ENCODE peak calls at places on chromosomes 2 and 18, in ten cellular contexts. One of them, this sample, is unnamed.

GRCh38 chr2:41779873-41780272 is 267.9 kb upstream of the PKDCC start:
- DNase-seq in adrenal gland: no peak
- DNase-seq in K562: no peak
- DNase-seq in IMR-90: no peak
- DNase-seq in heart left ventricle: no peak
- DNase-seq in stomach: no peak
- DNase-seq in Peyer's patch: no peak
- DNase-seq in testis: no peak
- DNase-seq in A549: no peak
- DNase-seq in breast epithelium: no peak
- DNase-seq in this sample: no peak

GRCh38 chr2:209671280-209671679 is 100.4 kb upstream of the UNC80 start:
- DNase-seq in adrenal gland: no peak
- DNase-seq in K562: no peak
- DNase-seq in IMR-90: no peak
- DNase-seq in heart left ventricle: no peak
- DNase-seq in stomach: no peak
- DNase-seq in Peyer's patch: no peak
- DNase-seq in testis: no peak
- DNase-seq in A549: no peak
- DNase-seq in breast epithelium: no peak
- DNase-seq in this sample: no peak

GRCh38 chr18:55287146-55287806 is 300.7 kb downstream of the TCF4 start:
- DNase-seq in adrenal gland: no peak
- DNase-seq in K562: no peak
- DNase-seq in IMR-90: no peak
- DNase-seq in heart left ventricle: no peak
- DNase-seq in stomach: no peak
- DNase-seq in Peyer's patch: no peak
- DNase-seq in testis: no peak
- DNase-seq in A549: no peak
- DNase-seq in breast epithelium: no peak
- DNase-seq in this sample: no peak

GRCh38 chr2:234879671-234880455 is 72.0 kb upstream of the SH3BP4 start:
- DNase-seq in adrenal gland: no peak
- DNase-seq in K562: no peak
- DNase-seq in IMR-90: peak; percentile 97
- DNase-seq in heart left ventricle: no peak
- DNase-seq in stomach: no peak
- DNase-seq in Peyer's patch: no peak
- DNase-seq in testis: no peak
- DNase-seq in A549: peak; percentile 31
- DNase-seq in breast epithelium: no peak
- DNase-seq in this sample: no peak

GRCh38 chr2:54015809-54016703 is 45.3 kb upstream of the PSME4 start:
- DNase-seq in adrenal gland: no peak
- DNase-seq in K562: no peak
- DNase-seq in IMR-90: peak; percentile 88
- DNase-seq in heart left ventricle: no peak
- DNase-seq in stomach: no peak
- DNase-seq in Peyer's patch: no peak
- DNase-seq in testis: no peak
- DNase-seq in A549: no peak
- DNase-seq in breast epithelium: no peak
- DNase-seq in this sample: no peak

GRCh38 chr18:23883277-23883790 is 131.2 kb upstream of the TTC39C start:
- DNase-seq in adrenal gland: no peak
- DNase-seq in K562: no peak
- DNase-seq in IMR-90: peak; percentile 7
- DNase-seq in heart left ventricle: no peak
- DNase-seq in stomach: no peak
- DNase-seq in Peyer's patch: no peak
- DNase-seq in testis: peak; percentile 29
- DNase-seq in A549: no peak
- DNase-seq in breast epithelium: no peak
- DNase-seq in this sample: no peak

GRCh38 chr2:43034921-43035320 is 191.5 kb downstream of the ZFP36L2 start:
- DNase-seq in adrenal gland: no peak
- DNase-seq in K562: no peak
- DNase-seq in IMR-90: no peak
- DNase-seq in heart left ventricle: no peak
- DNase-seq in stomach: no peak
- DNase-seq in Peyer's patch: peak; percentile 5
- DNase-seq in testis: no peak
- DNase-seq in A549: no peak
- DNase-seq in breast epithelium: no peak
- DNase-seq in this sample: no peak

GRCh38 chr2:239727182-239727775 is 297.9 kb downstream of the NDUFA10 start:
- DNase-seq in adrenal gland: no peak
- DNase-seq in K562: no peak
- DNase-seq in IMR-90: no peak
- DNase-seq in heart left ventricle: peak; percentile 16
- DNase-seq in stomach: no peak
- DNase-seq in Peyer's patch: peak; percentile 37
- DNase-seq in testis: no peak
- DNase-seq in A549: no peak
- DNase-seq in breast epithelium: peak; percentile 46
- DNase-seq in this sample: peak; percentile 69

GRCh38 chr2:227710986-227711385 is 6.8 kb downstream of the SLC19A3 start:
- DNase-seq in adrenal gland: no peak
- DNase-seq in K562: no peak
- DNase-seq in IMR-90: no peak
- DNase-seq in heart left ventricle: no peak
- DNase-seq in stomach: no peak
- DNase-seq in Peyer's patch: no peak
- DNase-seq in testis: no peak
- DNase-seq in A549: no peak
- DNase-seq in breast epithelium: no peak
- DNase-seq in this sample: no peak

GRCh38 chr2:207394203-207394741 is 135.5 kb upstream of the CREB1 start:
- DNase-seq in adrenal gland: no peak
- DNase-seq in K562: no peak
- DNase-seq in IMR-90: peak; percentile 66
- DNase-seq in heart left ventricle: no peak
- DNase-seq in stomach: no peak
- DNase-seq in Peyer's patch: no peak
- DNase-seq in testis: no peak
- DNase-seq in A549: no peak
- DNase-seq in breast epithelium: no peak
- DNase-seq in this sample: no peak

GRCh38 chr2:160419776-160420521 is 73.7 kb downstream of the RBMS1 start:
- DNase-seq in adrenal gland: no peak
- DNase-seq in K562: no peak
- DNase-seq in IMR-90: peak; percentile 77
- DNase-seq in heart left ventricle: peak; percentile 33
- DNase-seq in stomach: no peak
- DNase-seq in Peyer's patch: no peak
- DNase-seq in testis: no peak
- DNase-seq in A549: no peak
- DNase-seq in breast epithelium: no peak
- DNase-seq in this sample: no peak

GRCh38 chr18:63105636-63106316 is 213.8 kb downstream of the BCL2 start:
- DNase-seq in adrenal gland: no peak
- DNase-seq in K562: no peak
- DNase-seq in IMR-90: no peak
- DNase-seq in heart left ventricle: no peak
- DNase-seq in stomach: no peak
- DNase-seq in Peyer's patch: no peak
- DNase-seq in testis: no peak
- DNase-seq in A549: no peak
- DNase-seq in breast epithelium: no peak
- DNase-seq in this sample: no peak

GRCh38 chr18:48844271-48844670 is 106.5 kb downstream of the SMAD7 start:
- DNase-seq in adrenal gland: no peak
- DNase-seq in K562: no peak
- DNase-seq in IMR-90: no peak
- DNase-seq in heart left ventricle: no peak
- DNase-seq in stomach: no peak
- DNase-seq in Peyer's patch: no peak
- DNase-seq in testis: no peak
- DNase-seq in A549: no peak
- DNase-seq in breast epithelium: no peak
- DNase-seq in this sample: peak; percentile 53

GRCh38 chr2:100964222-100964621 is 37.9 kb upstream of the RPL31 start:
- DNase-seq in adrenal gland: no peak
- DNase-seq in K562: no peak
- DNase-seq in IMR-90: no peak
- DNase-seq in heart left ventricle: no peak
- DNase-seq in stomach: no peak
- DNase-seq in Peyer's patch: peak; percentile 9
- DNase-seq in testis: no peak
- DNase-seq in A549: no peak
- DNase-seq in breast epithelium: no peak
- DNase-seq in this sample: no peak

GRCh38 chr2:1713839-1714236 is 30.5 kb downstream of the PXDN start:
- DNase-seq in adrenal gland: no peak
- DNase-seq in K562: no peak
- DNase-seq in IMR-90: no peak
- DNase-seq in heart left ventricle: no peak
- DNase-seq in stomach: no peak
- DNase-seq in Peyer's patch: no peak
- DNase-seq in testis: no peak
- DNase-seq in A549: no peak
- DNase-seq in breast epithelium: no peak
- DNase-seq in this sample: no peak

GRCh38 chr18:13220326-13220991 is 1.9 kb downstream of the LDLRAD4 start:
- DNase-seq in adrenal gland: no peak
- DNase-seq in K562: no peak
- DNase-seq in IMR-90: no peak
- DNase-seq in heart left ventricle: peak; percentile 69
- DNase-seq in stomach: peak; percentile 45
- DNase-seq in Peyer's patch: peak; percentile 65
- DNase-seq in testis: no peak
- DNase-seq in A549: no peak
- DNase-seq in breast epithelium: no peak
- DNase-seq in this sample: no peak

GRCh38 chr18:79896746-79897145 is 54.7 kb downstream of the SLC66A2 start:
- DNase-seq in adrenal gland: no peak
- DNase-seq in K562: no peak
- DNase-seq in IMR-90: peak; percentile 1
- DNase-seq in heart left ventricle: no peak
- DNase-seq in stomach: no peak
- DNase-seq in Peyer's patch: no peak
- DNase-seq in testis: no peak
- DNase-seq in A549: no peak
- DNase-seq in breast epithelium: no peak
- DNase-seq in this sample: no peak

GRCh38 chr2:8893978-8894820 is 56.8 kb upstream of the KIDINS220 start:
- DNase-seq in adrenal gland: no peak
- DNase-seq in K562: peak; percentile 89
- DNase-seq in IMR-90: peak; percentile 25
- DNase-seq in heart left ventricle: no peak
- DNase-seq in stomach: no peak
- DNase-seq in Peyer's patch: no peak
- DNase-seq in testis: no peak
- DNase-seq in A549: no peak
- DNase-seq in breast epithelium: no peak
- DNase-seq in this sample: no peak
- TF ChIP-seq POLR2A in adrenal gland: no peak
- TF ChIP-seq POLR2A in K562: no peak
- TF ChIP-seq POLR2A in IMR-90: no peak
- TF ChIP-seq POLR2A in heart left ventricle: no peak
- TF ChIP-seq POLR2A in stomach: no peak
- TF ChIP-seq POLR2A in Peyer's patch: no peak
- TF ChIP-seq POLR2A in testis: no peak
- TF ChIP-seq POLR2A in A549: no peak
- TF ChIP-seq POLR2A in breast epithelium: no peak
- TF ChIP-seq POLR2A in this sample: no peak

GRCh38 chr18:50162486-50163304 is 32.3 kb downstream of the MYO5B start:
- DNase-seq in adrenal gland: no peak
- DNase-seq in K562: no peak
- DNase-seq in IMR-90: no peak
- DNase-seq in heart left ventricle: no peak
- DNase-seq in stomach: no peak
- DNase-seq in Peyer's patch: no peak
- DNase-seq in testis: no peak
- DNase-seq in A549: no peak
- DNase-seq in breast epithelium: no peak
- DNase-seq in this sample: no peak

GRCh38 chr18:50163505-50163904 is 31.4 kb downstream of the MYO5B start:
- DNase-seq in adrenal gland: no peak
- DNase-seq in K562: no peak
- DNase-seq in IMR-90: no peak
- DNase-seq in heart left ventricle: no peak
- DNase-seq in stomach: no peak
- DNase-seq in Peyer's patch: no peak
- DNase-seq in testis: no peak
- DNase-seq in A549: no peak
- DNase-seq in breast epithelium: no peak
- DNase-seq in this sample: no peak

GRCh38 chr18:50158866-50159653 is 35.9 kb downstream of the MYO5B start:
- DNase-seq in adrenal gland: no peak
- DNase-seq in K562: no peak
- DNase-seq in IMR-90: no peak
- DNase-seq in heart left ventricle: no peak
- DNase-seq in stomach: no peak
- DNase-seq in Peyer's patch: no peak
- DNase-seq in testis: no peak
- DNase-seq in A549: no peak
- DNase-seq in breast epithelium: no peak
- DNase-seq in this sample: no peak

GRCh38 chr18:50159654-50160046 is 35.3 kb downstream of the MYO5B start:
- DNase-seq in adrenal gland: no peak
- DNase-seq in K562: no peak
- DNase-seq in IMR-90: no peak
- DNase-seq in heart left ventricle: no peak
- DNase-seq in stomach: no peak
- DNase-seq in Peyer's patch: no peak
- DNase-seq in testis: peak; percentile 81
- DNase-seq in A549: no peak
- DNase-seq in breast epithelium: no peak
- DNase-seq in this sample: no peak

GRCh38 chr18:50161806-50162205 is 33.1 kb downstream of the MYO5B start:
- DNase-seq in adrenal gland: no peak
- DNase-seq in K562: no peak
- DNase-seq in IMR-90: no peak
- DNase-seq in heart left ventricle: no peak
- DNase-seq in stomach: no peak
- DNase-seq in Peyer's patch: no peak
- DNase-seq in testis: no peak
- DNase-seq in A549: no peak
- DNase-seq in breast epithelium: no peak
- DNase-seq in this sample: no peak
- TF ChIP-seq CTCF in adrenal gland: no peak
- TF ChIP-seq CTCF in K562: no peak
- TF ChIP-seq CTCF in IMR-90: no peak
- TF ChIP-seq CTCF in heart left ventricle: no peak
- TF ChIP-seq CTCF in stomach: no peak
- TF ChIP-seq CTCF in Peyer's patch: no peak
- TF ChIP-seq CTCF in testis: no peak
- TF ChIP-seq CTCF in A549: no peak
- TF ChIP-seq CTCF in breast epithelium: no peak
- TF ChIP-seq CTCF in this sample: no peak

GRCh38 chr2:134120718-134121630 is 132.9 kb upstream of the MGAT5 start:
- DNase-seq in adrenal gland: peak; percentile 65
- DNase-seq in K562: peak; percentile 64
- DNase-seq in IMR-90: peak; percentile 71
- DNase-seq in heart left ventricle: peak; percentile 80
- DNase-seq in stomach: peak; percentile 68
- DNase-seq in Peyer's patch: peak; percentile 77
- DNase-seq in testis: peak; percentile 73
- DNase-seq in A549: no peak
- DNase-seq in breast epithelium: no peak
- DNase-seq in this sample: peak; percentile 69
- TF ChIP-seq POLR2A in adrenal gland: no peak
- TF ChIP-seq POLR2A in K562: no peak
- TF ChIP-seq POLR2A in IMR-90: no peak
- TF ChIP-seq POLR2A in heart left ventricle: no peak
- TF ChIP-seq POLR2A in stomach: no peak
- TF ChIP-seq POLR2A in Peyer's patch: no peak
- TF ChIP-seq POLR2A in testis: no peak
- TF ChIP-seq POLR2A in A549: peak; percentile 50
- TF ChIP-seq POLR2A in breast epithelium: no peak
- TF ChIP-seq POLR2A in this sample: no peak

GRCh38 chr2:195533771-195534642 is 123.0 kb upstream of the SLC39A10 start:
- DNase-seq in adrenal gland: peak; percentile 89
- DNase-seq in K562: peak; percentile 21
- DNase-seq in IMR-90: peak; percentile 94
- DNase-seq in heart left ventricle: peak; percentile 79
- DNase-seq in stomach: no peak
- DNase-seq in Peyer's patch: no peak
- DNase-seq in testis: peak; percentile 60
- DNase-seq in A549: peak; percentile 38
- DNase-seq in breast epithelium: no peak
- DNase-seq in this sample: no peak
- TF ChIP-seq CTCF in adrenal gland: peak; percentile 47
- TF ChIP-seq CTCF in K562: no peak
- TF ChIP-seq CTCF in IMR-90: peak; percentile 37
- TF ChIP-seq CTCF in heart left ventricle: peak; percentile 20
- TF ChIP-seq CTCF in stomach: no peak
- TF ChIP-seq CTCF in Peyer's patch: no peak
- TF ChIP-seq CTCF in testis: no peak
- TF ChIP-seq CTCF in A549: peak; percentile 41
- TF ChIP-seq CTCF in breast epithelium: no peak
- TF ChIP-seq CTCF in this sample: no peak